ENCODE peak calls at places on chromosome X, in seven cellular contexts. L, D, M, E, S, B and G are unnamed samples.
A peak's percentile ranks its signal among the peaks of the same experiment; 100 is the strongest.

GRCh38 chrX:6026980-6027379 is 201.7 kb downstream of the NLGN4X start:
- DNase-seq in L (no peak), D (no peak), M (no peak), E (no peak), S (no peak), B (no peak), G (no peak)

GRCh38 chrX:123424546-123424945 is 240.5 kb downstream of the GRIA3 start:
- DNase-seq in L (peak; percentile 5), D (peak; percentile 78), M (no peak), E (no peak), S (peak; percentile 60), B (no peak), G (peak; percentile 49)

GRCh38 chrX:17613979-17614572 is 123.2 kb upstream of the SCML1 start:
- DNase-seq in L (peak; percentile 18), D (no peak), M (no peak), E (no peak), S (peak; percentile 93), B (no peak), G (no peak)

GRCh38 chrX:25277574-25277973 is 261.8 kb upstream of the ARX start:
- DNase-seq in L (no peak), D (no peak), M (no peak), E (no peak), S (no peak), B (no peak), G (no peak)

GRCh38 chrX:102765217-102765616 is 44.7 kb downstream of the GPRASP3 start:
- DNase-seq in L (peak; percentile 4), D (peak; percentile 69), M (no peak), E (no peak), S (peak; percentile 19), B (no peak), G (peak; percentile 92)

GRCh38 chrX:114999906-115000305 is 17.5 kb downstream of the IL13RA2 start:
- DNase-seq in L (no peak), D (no peak), M (no peak), E (no peak), S (no peak), B (no peak), G (no peak)

GRCh38 chrX:120380699-120381098 is 18.8 kb downstream of the ATP1B4 start:
- DNase-seq in L (peak; percentile 42), D (peak; percentile 15), M (no peak), E (no peak), S (peak; percentile 16), B (no peak), G (no peak)

GRCh38 chrX:110418220-110418856 is 59.7 kb downstream of the RTL9 start:
- DNase-seq in L (peak; percentile 49), D (peak; percentile 79), M (no peak), E (no peak), S (peak; percentile 76), B (no peak), G (peak; percentile 69)

GRCh38 chrX:110713666-110714065 is 82.0 kb downstream of the CHRDL1 start:
- DNase-seq in L (no peak), D (no peak), M (no peak), E (no peak), S (no peak), B (no peak), G (no peak)

GRCh38 chrX:41010188-41010846 is 74.9 kb upstream of the USP9X start:
- DNase-seq in L (peak; percentile 79), D (peak; percentile 91), M (peak; percentile 52), E (peak; percentile 85), S (peak; percentile 94), B (peak; percentile 86), G (peak; percentile 77)

GRCh38 chrX:30027636-30028035 is 187.7 kb upstream of the MAGEB2 start:
- DNase-seq in L (no peak), D (no peak), M (no peak), E (no peak), S (no peak), B (no peak), G (no peak)

GRCh38 chrX:1289535-1289934 is 20.9 kb downstream of the CSF2RA start:
- DNase-seq in L (no peak), D (no peak), M (no peak), E (no peak), S (no peak), B (no peak), G (no peak)

GRCh38 chrX:139194571-139195280 is 335.8 kb upstream of the F9 start:
- DNase-seq in L (no peak), D (peak; percentile 73), M (no peak), E (peak; percentile 82), S (no peak), B (peak; percentile 42), G (no peak)

GRCh38 chrX:137233478-137233877 is 199.7 kb upstream of the GPR101 start:
- DNase-seq in L (no peak), D (no peak), M (no peak), E (no peak), S (no peak), B (no peak), G (no peak)

GRCh38 chrX:38982843-38983242 is 181.6 kb downstream of the MID1IP1 start:
- DNase-seq in L (no peak), D (no peak), M (no peak), E (no peak), S (no peak), B (no peak), G (no peak)

GRCh38 chrX:13223868-13224555 is 95.8 kb downstream of the ATXN3L start:
- DNase-seq in L (peak; percentile 85), D (peak; percentile 86), M (no peak), E (no peak), S (peak; percentile 94), B (peak; percentile 25), G (peak; percentile 89)

GRCh38 chrX:134013528-134013927 is 28.1 kb upstream of the GPC3 start:
- DNase-seq in L (no peak), D (no peak), M (no peak), E (no peak), S (no peak), B (no peak), G (no peak)

GRCh38 chrX:39874202-39874816 is 223.4 kb downstream of the BCOR start:
- DNase-seq in L (no peak), D (no peak), M (no peak), E (no peak), S (no peak), B (no peak), G (no peak)

GRCh38 chrX:131746491-131746968 is 202.7 kb downstream of the OR13H1 start:
- DNase-seq in L (peak; percentile 92), D (no peak), M (no peak), E (peak; percentile 88), S (no peak), B (peak; percentile 84), G (no peak)

GRCh38 chrX:131745942-131746489 is 202.1 kb downstream of the OR13H1 start:
- DNase-seq in L (no peak), D (no peak), M (no peak), E (no peak), S (no peak), B (no peak), G (no peak)

GRCh38 chrX:131752493-131753198 is 208.8 kb downstream of the OR13H1 start:
- DNase-seq in L (peak; percentile 92), D (no peak), M (no peak), E (peak; percentile 84), S (no peak), B (peak; percentile 78), G (no peak)

DNA sequence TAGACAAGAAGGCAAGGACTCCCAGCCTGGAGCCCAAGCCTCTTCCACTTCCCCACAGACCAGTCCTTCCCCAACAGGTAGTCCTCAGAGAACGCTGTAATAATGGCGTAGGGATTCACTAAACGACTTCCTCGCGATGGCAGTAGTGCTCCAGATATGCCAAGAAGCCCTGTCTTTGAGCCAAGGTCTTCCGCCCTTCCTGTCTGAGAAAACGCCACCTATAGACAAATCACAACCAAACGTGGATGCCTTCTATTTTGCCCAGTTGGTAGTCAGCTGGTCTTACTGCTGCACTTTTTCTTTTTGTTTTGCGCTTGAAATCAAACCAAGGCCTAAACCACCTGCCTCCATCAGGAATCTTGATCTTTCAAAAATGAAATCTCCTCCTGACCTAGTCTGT is 203.3 kb downstream of the OR13H1 start:
- DNase-seq in L (peak; percentile 95), D (no peak), M (no peak), E (peak; percentile 80), S (no peak), B (peak; percentile 76), G (no peak)
- H3K4me3 ChIP-seq in L (peak overlapping the region; percentile 87), D (no peak overlapping the region), M (no peak overlapping the region), E (peak overlapping the region; percentile 47), S (no peak overlapping the region), B (peak overlapping the region; percentile 61), G (no peak overlapping the region)

DNA sequence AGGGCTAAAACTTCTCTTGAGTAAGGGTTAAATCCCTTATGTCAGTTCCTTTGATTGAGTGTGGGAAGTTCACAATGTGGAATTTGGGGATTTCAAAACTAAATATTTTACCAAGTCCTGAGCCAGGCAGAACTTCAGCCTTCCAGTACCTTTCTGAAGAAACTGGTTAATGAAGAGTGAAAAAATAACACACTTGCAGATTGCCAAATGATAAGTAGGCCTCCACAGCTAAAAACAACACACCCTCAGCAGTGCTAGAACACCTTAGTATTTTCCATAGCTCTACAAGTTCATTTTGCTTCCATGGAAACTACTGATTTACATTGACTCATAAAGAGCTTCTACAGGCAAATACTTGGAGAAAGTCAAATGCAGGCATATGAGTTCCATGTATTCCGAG is 326.8 kb downstream of the ZNF674 start:
- DNase-seq in L (no peak), D (no peak), M (no peak), E (no peak), S (no peak), B (no peak), G (no peak)
- H3K4me3 ChIP-seq in L (no peak overlapping the region), D (no peak overlapping the region), M (no peak overlapping the region), E (no peak overlapping the region), S (no peak overlapping the region), B (no peak overlapping the region), G (no peak overlapping the region)

GRCh38 chrX:151973851-151974335 is 583 bp downstream of the GABRE start:
- DNase-seq in L (no peak), D (peak; percentile 72), M (no peak), E (no peak), S (peak; percentile 45), B (peak; percentile 58), G (no peak)

GRCh38 chrX:151974336-151975227 is at the start of gene GABRE:
- DNase-seq in L (peak; percentile 52), D (peak; percentile 76), M (no peak), E (no peak), S (peak; percentile 35), B (peak; percentile 57), G (peak; percentile 77)

GRCh38 chrX:151973262-151973661 is 1.2 kb downstream of the GABRE start:
- DNase-seq in L (no peak), D (peak; percentile 34), M (no peak), E (no peak), S (no peak), B (no peak), G (peak; percentile 16)

GRCh38 chrX:151970027-151970426 is 4.4 kb downstream of the GABRE start:
- DNase-seq in L (no peak), D (no peak), M (no peak), E (no peak), S (no peak), B (no peak), G (no peak)

DNA sequence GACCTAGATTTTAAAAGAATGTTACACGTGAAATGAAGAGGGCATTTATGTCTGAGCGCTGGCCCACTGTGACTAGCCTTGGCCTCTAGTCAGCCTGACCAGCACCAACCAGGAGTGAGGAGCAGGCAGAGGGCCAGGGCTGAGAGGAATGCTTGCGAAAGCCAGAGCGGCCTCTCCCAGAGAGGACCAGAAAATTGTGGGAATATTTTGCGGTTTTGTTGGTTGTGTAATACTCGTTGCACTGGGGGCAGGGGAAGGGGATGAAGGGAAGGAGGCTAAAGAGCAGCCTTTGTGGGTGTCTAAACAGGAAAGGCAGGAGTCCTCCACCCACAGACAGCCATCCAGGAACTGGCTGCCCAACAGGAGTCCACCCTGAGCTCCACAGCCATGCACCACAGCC is 3.8 kb downstream of the GABRE start:
- DNase-seq in L (peak; percentile 80), D (peak; percentile 92), M (peak; percentile 53), E (no peak), S (peak; percentile 89), B (peak; percentile 74), G (peak; percentile 76)
- H3K4me3 ChIP-seq in L (peak overlapping the region; percentile 76), D (peak overlapping the region; percentile 94), M (no peak overlapping the region), E (no peak overlapping the region), S (no peak overlapping the region), B (no peak overlapping the region), G (peak overlapping the region; percentile 24)

GRCh38 chrX:153924149-153924861 is 1.8 kb downstream of the ARHGAP4 start:
- DNase-seq in L (peak; percentile 65), D (peak; percentile 60), M (no peak), E (peak; percentile 88), S (peak; percentile 45), B (peak; percentile 66), G (peak; percentile 32)
- H3K4me3 ChIP-seq in L (no peak overlapping the region), D (no peak overlapping the region), M (no peak overlapping the region), E (peak overlapping the region; percentile 38), S (no peak overlapping the region), B (no peak overlapping the region), G (no peak overlapping the region)